ENCODE peak calls at places on chromosomes 6 and 20, in five cellular contexts. O is dorsolateral prefrontal cortex, Q is AG04450, N is body of pancreas, F is heart left ventricle. J is an unnamed sample.

GRCh38 chr6:89974776-89975175 is 80.5 kb downstream of the GJA10 start:
- DNase-seq in O (no peak), F (peak), Q (no peak), N (no peak), J (no peak)

GRCh38 chr6:40506956-40507355 is 80.2 kb downstream of the LRFN2 start:
- DNase-seq in O (no peak), Q (no peak), F (no peak), N (no peak), J (no peak)

GRCh38 chr6:32439708-32440214 is at the start of gene HLA-DRA:
- DNase-seq in F (peak), N (no peak), Q (peak), O (no peak), J (peak)

GRCh38 chr20:32626859-32627636 is 41.9 kb upstream of the NOL4L start:
- DNase-seq in Q (no peak), O (peak), N (no peak), F (no peak), J (no peak)

GRCh38 chr20:37598611-37599342 is 71.1 kb upstream of the BLCAP start:
- DNase-seq in Q (no peak), O (peak), N (no peak), F (no peak), J (no peak)

GRCh38 chr6:100856146-100856545 is 25.0 kb downstream of the ASCC3 start:
- DNase-seq in Q (no peak), O (no peak), N (no peak), F (no peak), J (no peak)

GRCh38 chr6:122726649-122727048 is 52.9 kb upstream of the FABP7 start:
- DNase-seq in Q (no peak), O (no peak), F (no peak), N (no peak), J (peak)

GRCh38 chr6:161583561-161583960 is 309.7 kb upstream of the AGPAT4 start:
- DNase-seq in N (no peak), O (no peak), Q (no peak), F (no peak), J (no peak)

GRCh38 chr20:21323640-21324039 is 20.5 kb downstream of the XRN2 start:
- DNase-seq in F (no peak), N (no peak), Q (peak), O (no peak), J (peak)

GRCh38 chr6:144286503-144287393 is 1.6 kb downstream of the UTRN start:
- DNase-seq in F (peak), Q (peak), N (peak), O (no peak), J (peak)

GRCh38 chr6:42042108-42042507 is 8.2 kb upstream of the TAF8 start:
- DNase-seq in N (no peak), F (no peak), Q (no peak), O (no peak), J (no peak)
- H3K27ac ChIP-seq in N (no peak), F (peak), Q (no peak), O (peak), J (no peak)

GRCh38 chr6:42960243-42961019 is at the start of gene GNMT:
- DNase-seq in Q (no peak), F (peak), O (no peak), N (peak), J (peak)
- H3K4me3 ChIP-seq in Q (peak), F (peak), O (peak), N (peak), J (peak)

GRCh38 chr6:125124250-125124777 is 29.3 kb upstream of the TPD52L1 start:
- DNase-seq in O (no peak), Q (no peak), N (no peak), F (no peak), J (no peak)
- H3K27ac ChIP-seq in O (no peak), Q (no peak), N (no peak), F (no peak), J (no peak)

DNA sequence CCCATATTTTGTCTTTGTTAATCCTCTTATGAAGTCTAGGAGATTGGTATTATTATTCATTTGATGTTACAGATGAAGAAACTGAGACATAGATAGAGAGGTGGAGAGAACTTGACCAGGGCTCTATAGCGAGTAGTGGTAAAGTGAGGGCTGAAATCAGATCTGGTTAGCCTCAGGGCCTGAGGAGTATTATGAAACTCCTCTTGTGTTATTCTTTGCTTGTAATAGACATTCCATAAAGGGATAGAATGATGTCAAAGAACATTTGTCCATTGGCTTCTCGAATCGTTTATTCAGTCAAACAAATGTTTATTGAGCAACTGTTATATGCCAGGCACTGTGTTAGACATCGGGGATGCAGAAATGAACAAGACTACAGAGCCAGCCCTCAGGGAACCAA is at the start of gene IL22RA2:
- DNase-seq in F (no peak), Q (no peak), N (no peak), O (no peak), J (no peak)
- H3K4me3 ChIP-seq in F (no peak), Q (no peak), N (no peak), O (no peak), J (no peak)

GRCh38 chr6:80460396-80460912 is 354.0 kb downstream of the BCKDHB start:
- DNase-seq in F (no peak), O (no peak), Q (no peak), N (no peak), J (peak)

GRCh38 chr6:80454661-80455365 is 348.3 kb downstream of the BCKDHB start:
- DNase-seq in F (no peak), N (no peak), O (no peak), Q (no peak), J (peak)

GRCh38 chr6:80454197-80454596 is 347.7 kb downstream of the BCKDHB start:
- DNase-seq in O (no peak), F (no peak), N (no peak), Q (no peak), J (peak)

DNA sequence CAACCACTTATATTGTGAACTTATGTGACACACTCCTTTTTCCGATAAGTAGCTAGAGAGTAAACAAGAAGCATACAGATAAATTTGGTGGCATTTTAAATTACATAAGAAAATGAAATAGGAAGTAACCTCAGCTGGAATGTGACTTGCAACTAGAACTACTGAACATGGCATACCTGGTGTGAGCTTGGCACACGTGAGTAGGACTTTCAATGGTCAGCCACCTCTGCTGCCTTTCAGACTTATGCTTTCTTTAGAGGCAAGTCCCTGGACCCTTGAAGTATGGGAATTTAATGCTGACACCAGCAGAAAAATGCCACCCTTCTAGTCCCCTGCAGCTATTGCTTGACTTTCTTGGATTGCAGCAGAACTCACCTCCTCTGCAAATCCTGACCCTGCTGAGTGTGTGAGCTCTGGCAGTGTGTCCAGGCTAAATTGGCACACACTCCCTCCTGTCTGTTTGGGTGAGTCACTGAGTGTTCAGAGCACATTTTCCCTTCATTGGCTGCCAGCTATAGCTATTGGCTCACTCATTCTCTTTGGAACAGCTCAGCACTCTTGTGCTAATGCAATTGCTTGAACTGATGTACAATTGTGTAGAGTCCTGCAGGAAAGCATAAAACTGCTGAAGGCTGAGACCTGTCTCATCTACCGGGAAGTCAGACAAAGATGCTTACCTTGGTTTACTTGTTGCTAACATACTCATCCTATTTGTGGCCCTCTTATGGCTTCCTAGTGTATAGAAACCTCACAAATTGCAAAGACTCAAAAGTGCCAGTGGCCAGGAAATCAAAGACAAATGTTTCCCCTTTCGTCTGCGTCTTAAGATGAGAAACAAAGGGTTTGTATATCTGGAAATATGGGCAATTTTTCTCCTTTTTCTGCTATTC is 350.8 kb downstream of the BCKDHB start:
- DNase-seq in O (peak), N (peak), F (peak), Q (peak), J (peak)
- H3K27ac ChIP-seq in O (no peak), N (no peak), F (no peak), Q (no peak), J (no peak)

DNA sequence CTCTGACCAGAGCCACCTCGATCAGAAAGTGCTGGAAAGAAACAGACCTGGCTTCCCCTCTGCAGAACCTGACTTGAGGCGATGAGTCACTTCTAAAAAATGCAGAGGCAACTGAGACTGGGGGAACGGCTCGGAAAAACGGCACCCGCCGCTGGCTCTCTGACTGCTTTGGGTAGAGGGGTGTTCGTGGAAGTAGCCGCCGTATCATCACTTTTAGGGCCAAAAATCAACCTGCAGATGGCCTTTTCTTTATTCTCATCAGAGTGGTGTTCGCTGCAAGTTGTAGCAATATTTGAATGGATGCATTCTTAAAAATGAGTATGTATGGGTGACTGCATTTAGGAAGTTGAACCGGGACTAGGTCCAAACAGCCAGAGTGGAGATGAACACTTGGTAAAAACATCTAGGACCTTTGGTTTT is 807 bp downstream of the CAP2 start:
- DNase-seq in N (peak), O (no peak), Q (no peak), F (peak), J (peak)
- H3K4me3 ChIP-seq in N (peak), O (peak), Q (peak), F (peak), J (peak)

GRCh38 chr6:158645064-158646022 is 800 bp upstream of the DYNLT1 start:
- DNase-seq in O (no peak), F (no peak), Q (no peak), N (no peak), J (no peak)
- H3K27ac ChIP-seq in O (peak), F (peak), Q (no peak), N (peak), J (peak)

GRCh38 chr6:26362093-26362835 is 2.7 kb upstream of the BTN3A2 start:
- DNase-seq in N (no peak), F (no peak), Q (no peak), O (no peak), J (no peak)

GRCh38 chr6:26363882-26364825 is 844 bp upstream of the BTN3A2 start:
- DNase-seq in O (no peak), F (no peak), Q (no peak), N (no peak), J (peak)

GRCh38 chr6:26365633-26365995 is 616 bp downstream of the BTN3A2 start:
- DNase-seq in Q (no peak), O (no peak), F (no peak), N (no peak), J (no peak)

GRCh38 chr6:26362836-26363220 is 2.2 kb upstream of the BTN3A2 start:
- DNase-seq in N (no peak), F (no peak), Q (no peak), O (no peak), J (no peak)

DNA sequence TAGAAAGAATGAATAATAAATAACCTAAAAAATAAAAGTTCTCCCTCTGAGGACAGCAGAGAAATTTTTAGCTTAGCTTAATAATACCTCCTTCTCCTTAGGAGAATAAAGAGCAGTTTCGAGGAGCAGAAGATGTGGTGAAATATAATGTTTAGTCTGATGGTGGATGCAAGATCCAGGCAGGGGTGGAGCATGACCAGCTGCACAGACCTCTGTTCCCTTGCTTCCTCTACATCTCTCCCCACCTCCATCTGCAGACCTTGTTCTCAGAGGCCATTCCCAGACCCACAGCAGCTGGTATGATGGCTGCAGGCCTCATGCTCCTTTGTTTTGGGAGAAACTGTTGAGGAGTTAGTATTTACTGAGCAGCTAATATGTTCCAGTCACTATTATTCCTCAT is 1.5 kb downstream of the BTN3A2 start:
- DNase-seq in F (no peak), N (no peak), Q (no peak), O (no peak), J (no peak)
- H3K4me3 ChIP-seq in F (peak), N (no peak), Q (no peak), O (no peak), J (no peak)

J was measured in cardiac muscle cell.